ENCODE peak calls at places on chromosome 9, in six cellular contexts. Y is PC-9, I is neural progenitor cell, D is GM23338, X is neuronal stem cell, J is H9. Z is an unnamed sample.

GRCh38 chr9:61667559-61668121 is 477.8 kb downstream of the SPATA31A7 start:
- DNase-seq in Y (no peak), I (no peak), D (no peak), X (no peak), J (peak), Z (no peak)

GRCh38 chr9:124810513-124811355 is 33.8 kb downstream of the OLFML2A start:
- DNase-seq in Y (peak), I (peak), D (peak), X (peak), J (peak), Z (peak)

GRCh38 chr9:6142816-6143454 is 72.7 kb upstream of the IL33 start:
- DNase-seq in Y (no peak), I (no peak), D (no peak), X (no peak), J (no peak), Z (no peak)

GRCh38 chr9:115921301-115921700 is 232.3 kb upstream of the PAPPA start:
- DNase-seq in Y (no peak), I (no peak), D (no peak), X (no peak), J (no peak), Z (no peak)

GRCh38 chr9:123373941-123374340 is 17.9 kb downstream of the CRB2 start:
- DNase-seq in Y (no peak), I (peak), D (peak), X (peak), J (peak), Z (no peak)

GRCh38 chr9:20297646-20298084 is 324.6 kb downstream of the MLLT3 start:
- DNase-seq in Y (no peak), I (no peak), D (no peak), X (no peak), J (no peak), Z (peak)

GRCh38 chr9:124600407-124600806 is 93.2 kb upstream of the NR5A1 start:
- DNase-seq in Y (no peak), I (no peak), D (no peak), X (no peak), J (no peak), Z (no peak)

GRCh38 chr9:124437086-124437485 is 13.2 kb upstream of the ADGRD2 start:
- DNase-seq in Y (no peak), I (no peak), D (no peak), X (no peak), J (no peak), Z (no peak)

GRCh38 chr9:77663754-77664153 is 15.6 kb upstream of the GNA14 start:
- DNase-seq in Y (peak), I (no peak), D (no peak), X (no peak), J (no peak), Z (peak)

GRCh38 chr9:110152704-110153374 is 55.1 kb downstream of the C9orf152 start:
- DNase-seq in Y (peak), I (peak), D (peak), X (peak), J (peak), Z (peak)

GRCh38 chr9:70924380-70924779 is 197.0 kb downstream of the TRPM3 start:
- DNase-seq in Y (no peak), I (no peak), D (no peak), X (no peak), J (no peak), Z (no peak)
- H2AFZ ChIP-seq in Y (no peak), I (no peak), D (no peak), X (no peak), J (no peak), Z (no peak)

DNA sequence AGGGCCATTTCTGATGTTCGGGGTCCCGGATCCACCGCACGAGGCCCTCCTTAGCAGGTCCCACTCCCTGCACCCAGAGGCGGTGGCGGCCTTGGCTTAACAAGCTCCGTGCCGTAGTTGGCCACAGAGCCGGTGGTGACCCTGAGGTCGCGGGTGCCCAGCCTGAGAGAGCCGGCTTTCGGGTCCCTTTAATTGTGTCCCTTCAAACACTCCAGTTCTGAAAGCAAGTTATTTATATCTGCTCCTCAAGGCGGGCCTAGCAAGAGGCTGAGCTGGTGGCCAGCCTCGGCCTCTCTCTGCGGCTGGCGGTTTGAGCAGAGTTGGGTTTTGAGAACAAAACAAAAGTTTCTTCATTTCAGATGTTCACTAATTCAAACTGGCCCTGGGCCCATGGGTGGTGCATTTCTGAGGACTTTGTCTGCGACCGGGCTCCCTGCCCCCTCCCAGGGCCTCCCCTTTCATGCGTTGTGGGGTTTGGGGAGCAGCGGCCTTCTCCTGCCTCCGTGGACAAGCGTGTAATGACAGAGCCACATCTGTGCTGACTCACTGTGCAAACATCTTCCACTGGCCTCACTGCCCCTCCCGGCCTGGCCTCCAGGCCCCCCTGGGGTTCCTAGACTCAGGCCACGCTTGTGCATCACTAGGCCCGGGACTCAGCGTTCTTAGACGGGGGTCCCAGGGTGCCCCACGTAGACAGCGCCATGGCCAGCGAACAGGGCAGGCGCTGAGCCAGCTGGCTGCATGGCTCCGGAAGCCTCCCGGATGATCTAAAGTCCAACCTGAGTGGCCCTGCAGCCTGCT is 49.4 kb upstream of the COL5A1 start:
- DNase-seq in Y (no peak), I (no peak), D (no peak), X (no peak), J (no peak), Z (peak)
- H2AFZ ChIP-seq in Y (no peak), I (no peak), D (peak), X (no peak), J (no peak), Z (peak)

DNA sequence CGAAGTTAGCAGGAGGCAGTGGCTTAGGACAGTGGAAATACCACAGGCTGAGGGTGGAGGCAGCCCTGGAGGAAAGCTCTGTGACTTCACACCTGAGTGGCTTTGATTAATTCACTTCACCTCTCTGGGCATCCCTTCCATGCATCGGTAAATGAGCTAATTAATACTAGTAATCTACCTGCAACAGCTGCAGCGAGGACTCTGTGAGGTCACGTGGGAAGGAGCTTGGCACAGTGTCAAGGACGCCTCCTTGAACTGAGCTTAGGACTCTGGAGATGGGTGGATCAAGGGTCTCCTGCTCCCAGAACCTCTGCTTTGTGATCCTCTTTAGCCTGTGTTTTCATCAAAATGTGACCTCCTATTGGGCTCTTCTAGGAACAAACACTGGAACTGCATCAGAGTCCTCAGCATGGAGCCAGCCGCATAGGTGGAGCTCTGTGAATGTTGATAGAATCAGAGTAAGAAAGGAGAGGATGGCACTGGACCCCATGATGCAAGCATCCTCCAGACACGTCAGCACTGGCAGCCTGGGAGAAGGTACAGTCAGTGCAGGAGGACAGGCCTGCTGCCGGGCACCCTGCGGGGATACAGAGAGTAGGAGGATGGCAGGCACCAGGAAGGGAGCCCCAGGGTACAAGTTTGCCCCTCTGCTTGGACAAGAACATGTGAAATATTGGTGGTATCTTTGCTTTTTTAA is 952 bp upstream of the ANGPTL2 start:
- DNase-seq in Y (no peak), I (no peak), D (peak), X (no peak), J (no peak), Z (no peak)
- H2AFZ ChIP-seq in Y (no peak), I (no peak), D (peak), X (peak), J (no peak), Z (no peak)

GRCh38 chr9:96618209-96619108 is 1.2 kb downstream of the CDC14B start:
- DNase-seq in Y (peak), I (peak), D (peak), X (no peak), J (peak), Z (peak)
- H2AFZ ChIP-seq in Y (peak), I (no peak), D (no peak), X (peak), J (no peak), Z (peak)

GRCh38 chr9:134500931-134501265 is 140.7 kb upstream of the COL5A1 start:
- DNase-seq in Y (no peak), I (no peak), D (no peak), X (no peak), J (no peak), Z (no peak)
- H2AFZ ChIP-seq in Y (no peak), I (no peak), D (no peak), X (no peak), J (no peak), Z (no peak)

GRCh38 chr9:111876179-111876578 is 20.4 kb upstream of the UGCG start:
- DNase-seq in Y (no peak), I (no peak), D (no peak), X (no peak), J (no peak), Z (no peak)

GRCh38 chr9:111874500-111874899 is 22.1 kb upstream of the UGCG start:
- DNase-seq in Y (no peak), I (no peak), D (no peak), X (no peak), J (no peak), Z (no peak)

GRCh38 chr9:111873901-111874300 is 22.7 kb upstream of the UGCG start:
- DNase-seq in Y (no peak), I (no peak), D (no peak), X (no peak), J (no peak), Z (no peak)

GRCh38 chr9:111870774-111871542 is 25.7 kb upstream of the UGCG start:
- DNase-seq in Y (no peak), I (no peak), D (no peak), X (no peak), J (no peak), Z (no peak)

DNA sequence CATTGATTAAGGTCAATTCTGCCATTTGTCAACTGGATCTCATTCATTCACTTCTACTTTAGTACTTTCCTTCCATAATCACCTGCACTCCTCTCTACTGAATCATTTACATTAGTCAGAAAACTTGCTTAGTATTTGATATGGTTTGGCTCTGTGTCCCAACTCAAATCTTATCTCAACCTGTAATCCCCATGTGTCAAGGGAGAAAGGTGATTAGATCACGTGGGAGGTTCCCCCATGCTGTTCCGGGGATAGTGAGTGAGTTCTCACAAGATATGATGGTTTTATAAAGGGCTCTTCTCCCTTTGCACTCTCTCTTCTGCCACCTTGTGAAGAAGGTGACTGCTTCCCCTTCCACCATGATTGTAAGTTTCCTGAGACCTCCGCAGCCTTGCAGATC is 23.7 kb upstream of the UGCG start:
- DNase-seq in Y (no peak), I (no peak), D (no peak), X (no peak), J (no peak), Z (peak)
- H2AFZ ChIP-seq in Y (no peak), I (no peak), D (no peak), X (no peak), J (no peak), Z (no peak)

GRCh38 chr9:137200311-137201204 is at the start of gene TPRN:
- DNase-seq in Y (peak), I (peak), D (peak), X (peak), J (peak), Z (peak)
- H2AFZ ChIP-seq in Y (no peak), I (no peak), D (peak), X (peak), J (no peak), Z (no peak)

GRCh38 chr9:35748239-35748857 is 680 bp downstream of the GBA2 start:
- DNase-seq in Y (no peak), I (no peak), D (no peak), X (no peak), J (no peak), Z (no peak)
- H2AFZ ChIP-seq in Y (peak), I (peak), D (peak), X (peak), J (no peak), Z (peak)

GRCh38 chr9:132978451-132979087 is at the start of gene GFI1B:
- DNase-seq in Y (no peak), I (no peak), D (peak), X (no peak), J (peak), Z (peak)
- H2AFZ ChIP-seq in Y (no peak), I (no peak), D (peak), X (peak), J (no peak), Z (no peak)

GRCh38 chr9:14522627-14523379 is 170.4 kb downstream of the ZDHHC21 start:
- DNase-seq in Y (no peak), I (no peak), D (no peak), X (no peak), J (no peak), Z (no peak)
- H2AFZ ChIP-seq in Y (no peak), I (no peak), D (peak), X (no peak), J (no peak), Z (no peak)

Z was measured in hepatocyte.